ENCODE peak calls at places on chromosomes 6 and 20, in six cellular contexts. Z is sigmoid colon, H is right cardiac atrium, G is foreskin keratinocyte, P is psoas muscle, W is HL-60. U is an unnamed sample.

GRCh38 chr20:34143951-34144350 is 31.9 kb upstream of the EIF2S2 start:
- DNase-seq in H (no peak), G (no peak), P (no peak), W (no peak), Z (no peak), U (no peak)

GRCh38 chr6:19837511-19838441 is 606 bp downstream of the ID4 start:
- DNase-seq in H (peak), Z (peak), W (no peak), G (no peak), P (peak), U (no peak)

GRCh38 chr6:12578751-12579150 is 137.8 kb upstream of the PHACTR1 start:
- DNase-seq in H (no peak), W (no peak), P (no peak), G (peak), Z (no peak), U (no peak)

GRCh38 chr6:83707829-83708545 is 914 bp downstream of the SNAP91 start:
- DNase-seq in Z (peak), H (no peak), W (no peak), G (no peak), P (no peak), U (peak)

GRCh38 chr20:48180039-48180438 is 394.8 kb upstream of the SULF2 start:
- DNase-seq in P (no peak), W (no peak), H (no peak), Z (no peak), G (no peak), U (no peak)

GRCh38 chr6:143279385-143279784 is 171.1 kb downstream of the ADAT2 start:
- DNase-seq in H (peak), W (no peak), Z (no peak), G (no peak), P (no peak), U (no peak)

GRCh38 chr6:142693446-142693845 is 251.5 kb downstream of the HIVEP2 start:
- DNase-seq in P (no peak), G (no peak), W (no peak), Z (no peak), H (no peak), U (no peak)

GRCh38 chr6:168261234-168261633 is 58.3 kb downstream of the DACT2 start:
- DNase-seq in P (no peak), W (no peak), G (no peak), Z (no peak), H (no peak), U (no peak)

GRCh38 chr6:167668019-167668753 is 158.5 kb upstream of the AFDN start:
- DNase-seq in Z (no peak), P (peak), W (no peak), H (no peak), G (no peak), U (no peak)

GRCh38 chr20:54166987-54167662 is 6.7 kb downstream of the CYP24A1 start:
- DNase-seq in P (no peak), H (no peak), G (no peak), W (no peak), Z (no peak), U (no peak)

GRCh38 chr6:3919130-3919628 is 70.0 kb downstream of the FAM50B start:
- DNase-seq in Z (no peak), G (peak), W (no peak), P (peak), H (no peak), U (no peak)

GRCh38 chr20:16472045-16472872 is 101.0 kb downstream of the KIF16B start:
- DNase-seq in G (peak), P (no peak), Z (no peak), H (peak), W (no peak), U (no peak)

GRCh38 chr20:1824177-1824576 is 71.0 kb upstream of the SIRPA start:
- DNase-seq in W (peak), P (no peak), H (no peak), Z (no peak), G (no peak), U (no peak)

GRCh38 chr20:24972341-24972740 is 20.2 kb downstream of the APMAP start:
- DNase-seq in H (no peak), P (no peak), W (no peak), G (no peak), Z (peak), U (no peak)

GRCh38 chr6:111753573-111753972 is 119.7 kb downstream of the FYN start:
- DNase-seq in H (no peak), P (no peak), W (no peak), G (no peak), Z (no peak), U (no peak)

GRCh38 chr6:141437685-141438084 is 695.0 kb upstream of the GJE1 start:
- DNase-seq in W (no peak), H (no peak), P (no peak), Z (no peak), G (no peak), U (no peak)

GRCh38 chr20:23115823-23116222 is 29.7 kb upstream of the CD93 start:
- DNase-seq in G (no peak), H (no peak), W (peak), Z (peak), P (no peak), U (no peak)

GRCh38 chr20:17377222-17377621 is 150.4 kb downstream of the PCSK2 start:
- DNase-seq in G (no peak), P (no peak), H (no peak), Z (no peak), W (no peak), U (no peak)

GRCh38 chr6:5905431-5906339 is 101.0 kb downstream of the NRN1 start:
- DNase-seq in P (peak), Z (peak), G (peak), H (peak), W (no peak), U (no peak)

GRCh38 chr6:106253194-106253593 is 72.4 kb downstream of the ATG5 start:
- DNase-seq in G (peak), Z (no peak), P (no peak), H (no peak), W (no peak), U (no peak)

GRCh38 chr6:139644821-139645220 is 270.4 kb upstream of the CITED2 start:
- DNase-seq in Z (peak), G (no peak), H (no peak), P (no peak), W (no peak), U (no peak)

GRCh38 chr20:32457476-32457986 is 99.4 kb downstream of the ASXL1 start:
- DNase-seq in G (no peak), W (no peak), Z (peak), P (peak), H (peak), U (peak)

GRCh38 chr6:134196568-134197301 is 121.2 kb downstream of the SGK1 start:
- DNase-seq in Z (no peak), P (no peak), G (no peak), W (no peak), H (no peak), U (no peak)

GRCh38 chr20:43736588-43737091 is 9.8 kb upstream of the GTSF1L start:
- DNase-seq in Z (no peak), G (no peak), P (no peak), H (no peak), W (no peak), U (no peak)

GRCh38 chr6:77292564-77293546 is 170.4 kb downstream of the HTR1B start:
- DNase-seq in H (no peak), P (no peak), W (no peak), Z (no peak), G (peak), U (no peak)

GRCh38 chr6:69338431-69339162 is 458.2 kb downstream of the LMBRD1 start:
- DNase-seq in H (no peak), Z (no peak), W (no peak), G (no peak), P (peak), U (no peak)

GRCh38 chr6:63689421-63689820 is 53.8 kb downstream of the PHF3 start:
- DNase-seq in Z (no peak), W (no peak), P (no peak), H (no peak), G (no peak), U (no peak)

GRCh38 chr6:112332274-112332673 is 14.9 kb upstream of the RFPL4B start:
- DNase-seq in G (peak), W (no peak), H (no peak), P (no peak), Z (no peak), U (no peak)

GRCh38 chr6:33995046-33995872 is 150.6 kb downstream of the GRM4 start:
- DNase-seq in G (no peak), P (no peak), H (no peak), W (no peak), Z (no peak), U (no peak)

GRCh38 chr20:13231031-13231752 is 10.1 kb downstream of the ISM1 start:
- DNase-seq in P (no peak), H (no peak), G (peak), W (no peak), Z (no peak), U (no peak)

GRCh38 chr6:134253681-134254080 is 64.2 kb downstream of the SGK1 start:
- DNase-seq in H (no peak), G (no peak), W (no peak), P (no peak), Z (no peak), U (peak)

GRCh38 chr6:53565886-53566285 is 21.0 kb upstream of the GCLC start:
- DNase-seq in Z (no peak), W (no peak), G (no peak), P (no peak), H (no peak), U (no peak)

GRCh38 chr6:52787917-52788316 is 15.7 kb downstream of the GSTA1 start:
- DNase-seq in Z (no peak), H (no peak), W (no peak), P (no peak), G (no peak), U (no peak)

GRCh38 chr6:73610444-73611275 is 43.1 kb downstream of the SLC17A5 start:
- DNase-seq in G (peak), W (no peak), P (no peak), Z (no peak), H (no peak), U (no peak)

GRCh38 chr6:116268589-116269293 is 11.0 kb downstream of the TSPYL1 start:
- DNase-seq in G (peak), W (peak), Z (no peak), H (no peak), P (no peak), U (no peak)

GRCh38 chr6:119676971-119677370 is 327.4 kb upstream of the MAN1A1 start:
- DNase-seq in H (no peak), W (no peak), P (no peak), G (no peak), Z (no peak), U (no peak)

DNA sequence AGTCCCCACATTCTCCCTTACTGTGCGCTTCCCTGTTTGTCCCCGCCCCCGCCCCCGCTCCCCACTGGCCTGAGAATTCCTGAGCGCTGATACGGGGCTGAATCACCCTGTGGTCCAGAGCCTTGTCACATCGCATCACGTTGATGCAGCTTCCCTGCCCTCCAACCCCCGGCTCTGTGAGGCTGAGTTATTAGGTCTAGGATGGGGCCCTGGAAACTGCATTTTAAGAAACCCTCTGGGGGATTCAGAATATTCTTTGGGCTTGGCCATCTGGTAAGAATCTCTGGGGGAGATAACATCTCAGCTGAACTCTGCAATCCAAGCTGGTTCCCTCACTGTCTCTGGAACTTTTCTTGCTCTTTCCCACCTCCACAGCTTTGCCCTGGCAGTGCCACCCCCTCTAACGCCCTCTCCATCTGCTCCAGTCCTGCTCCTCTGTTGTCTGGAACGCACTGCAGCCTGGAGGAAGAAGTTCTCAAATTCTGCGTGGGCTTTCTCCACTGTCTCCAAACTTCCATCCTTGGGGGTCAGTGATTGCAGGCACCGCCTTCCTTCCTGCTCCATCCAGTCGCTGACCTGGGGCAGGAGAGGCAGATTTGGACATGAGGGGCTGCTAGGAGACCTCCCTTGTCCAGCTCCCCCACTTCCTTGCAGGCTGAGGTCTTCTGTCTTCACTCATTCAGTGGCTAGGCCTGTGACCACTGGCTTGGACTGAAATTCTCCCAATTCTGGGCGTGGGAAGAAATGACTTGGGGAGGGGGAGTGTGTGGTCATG is 42.6 kb downstream of the KIAA1755 start:
- DNase-seq in P (no peak), G (peak), W (no peak), H (peak), Z (peak), U (no peak)
- H3K27ac ChIP-seq in P (no peak), G (no peak), W (no peak), H (peak), Z (no peak), U (no peak)

DNA sequence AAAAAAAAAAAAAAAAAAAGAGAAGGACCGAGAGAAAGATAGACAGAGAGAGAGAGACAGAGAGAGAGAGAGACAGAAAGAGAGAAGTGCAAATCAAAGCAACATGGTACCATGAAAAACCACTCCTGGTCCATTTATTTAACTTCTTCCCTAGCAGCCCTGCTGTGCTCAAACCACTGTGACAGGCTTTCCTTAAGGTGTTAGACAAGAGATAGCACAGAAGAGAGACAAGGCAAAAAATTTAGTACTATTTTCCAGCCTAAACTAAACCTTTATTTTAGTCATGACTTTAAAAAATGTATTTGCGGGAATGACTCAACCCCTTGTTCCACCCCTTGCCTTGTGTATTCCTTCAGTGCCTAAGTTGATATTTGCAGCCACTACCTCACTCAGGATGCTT is 437 bp downstream of the RIPOR2 start:
- DNase-seq in G (no peak), P (no peak), Z (no peak), H (no peak), W (no peak), U (no peak)
- H3K27ac ChIP-seq in G (no peak), P (no peak), Z (no peak), H (no peak), W (peak), U (no peak)

DNA sequence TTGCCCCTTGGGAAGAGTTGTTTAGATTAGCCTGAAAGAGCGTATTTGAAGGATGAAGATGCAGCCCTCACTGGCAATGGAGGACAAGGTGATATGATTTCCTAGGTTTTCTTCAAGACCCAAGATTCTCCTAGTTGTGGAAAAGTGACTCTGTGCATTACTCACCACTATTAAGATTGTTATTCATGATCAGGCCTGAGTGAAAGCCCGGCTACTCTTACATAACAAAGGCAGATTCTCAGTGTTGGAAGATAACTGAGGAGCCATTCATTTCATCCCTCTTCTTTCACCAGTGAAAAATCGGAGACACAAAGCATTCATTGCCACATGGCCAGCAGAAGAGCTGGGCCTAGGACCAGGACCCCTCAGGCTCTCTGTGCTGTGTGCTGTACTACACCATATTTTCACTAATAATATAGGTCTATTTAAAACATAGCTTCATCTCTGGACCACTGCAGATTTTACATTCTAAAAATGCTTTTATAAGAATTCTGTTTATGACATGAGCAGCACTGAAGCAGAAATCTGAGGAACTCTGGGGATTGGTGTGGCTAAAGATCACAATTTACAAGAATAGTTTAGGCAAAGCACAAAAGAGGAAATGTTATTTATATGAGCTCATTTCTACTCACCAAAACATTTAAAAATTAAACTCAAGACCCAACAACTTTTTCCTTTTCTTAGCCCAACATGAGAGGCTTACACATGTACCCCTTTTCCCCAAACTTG is 181.9 kb upstream of the CCN2 start:
- DNase-seq in P (no peak), W (no peak), Z (no peak), H (no peak), G (peak), U (peak)
- H3K27ac ChIP-seq in P (peak), W (no peak), Z (peak), H (peak), G (peak), U (peak)

DNA sequence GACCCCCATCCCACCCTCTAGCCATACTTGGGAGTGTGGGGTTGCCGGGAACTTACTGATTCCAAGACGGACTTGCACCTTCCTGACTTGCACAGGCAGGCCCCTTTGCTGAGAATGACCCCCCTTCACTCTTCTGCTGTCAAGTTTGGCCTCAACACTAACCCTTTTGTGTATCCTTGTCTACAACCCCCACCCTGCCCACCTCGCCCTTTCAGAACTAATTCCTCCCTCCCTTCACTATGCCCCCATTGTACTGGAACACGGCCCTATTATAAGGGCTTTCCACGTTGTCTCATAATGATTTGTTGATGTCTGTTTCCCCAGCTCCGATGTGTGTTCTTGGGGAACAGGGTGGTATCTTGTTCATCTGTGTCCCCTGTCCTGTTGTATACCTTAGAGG is 4.4 kb upstream of the NEDD9 start:
- DNase-seq in P (no peak), Z (no peak), H (no peak), W (no peak), G (no peak), U (no peak)
- H3K27ac ChIP-seq in P (no peak), Z (no peak), H (no peak), W (no peak), G (peak), U (no peak)

GRCh38 chr6:21151178-21151956 is 442.2 kb upstream of the SOX4 start:
- DNase-seq in G (no peak), P (no peak), W (no peak), H (no peak), Z (no peak), U (no peak)
- H3K27ac ChIP-seq in G (no peak), P (no peak), W (no peak), H (no peak), Z (no peak), U (no peak)

DNA sequence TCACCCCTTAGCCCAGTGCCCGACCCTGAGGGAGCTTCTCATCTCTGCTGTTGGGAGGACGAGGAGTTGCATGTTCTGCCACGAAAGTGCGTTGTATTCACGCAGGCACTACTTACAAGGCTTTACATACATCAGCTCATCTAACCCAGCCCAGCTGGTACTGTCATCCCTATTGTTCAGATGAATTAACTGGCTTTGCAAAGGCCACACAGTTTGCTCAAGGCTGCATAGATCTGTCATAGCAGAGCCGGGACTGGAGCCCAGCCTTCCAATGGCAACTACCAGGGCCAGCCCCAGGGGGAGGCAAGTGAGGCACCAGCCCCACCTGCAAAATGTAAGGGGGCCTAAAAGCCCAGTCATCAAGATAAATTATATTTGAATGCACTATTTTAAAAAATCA is 257.6 kb downstream of the NFATC2 start:
- DNase-seq in H (no peak), G (no peak), P (no peak), Z (no peak), W (no peak), U (peak)
- H3K27ac ChIP-seq in H (no peak), G (no peak), P (no peak), Z (no peak), W (no peak), U (peak)

GRCh38 chr6:47671777-47672176 is 26.6 kb upstream of the ADGRF4 start:
- DNase-seq in G (no peak), W (no peak), Z (no peak), P (no peak), H (no peak), U (no peak)
- H3K27ac ChIP-seq in G (no peak), W (no peak), Z (no peak), P (no peak), H (no peak), U (no peak)

DNA sequence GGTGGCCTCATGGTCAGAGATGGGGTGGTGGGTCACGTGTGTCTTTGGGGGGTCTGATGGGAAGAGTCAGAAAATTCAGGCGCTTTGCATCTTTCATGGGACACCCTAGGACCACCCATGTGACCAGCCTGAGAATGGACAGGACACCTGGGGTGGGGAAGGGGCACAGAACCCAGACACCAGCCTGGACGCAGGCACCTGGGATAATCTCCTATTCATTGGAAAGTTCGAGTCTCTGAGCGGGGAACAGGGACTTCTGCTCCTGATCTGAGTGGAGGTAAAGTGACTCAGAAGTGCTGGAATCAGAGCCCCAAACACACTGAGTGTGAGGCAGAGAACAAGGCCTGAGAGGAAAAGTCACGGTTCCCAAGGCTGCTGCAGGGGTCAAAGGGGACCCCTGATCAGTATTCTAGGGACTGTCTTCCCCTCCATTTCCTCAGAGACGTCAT is 1.4 kb downstream of the HLA-B start:
- DNase-seq in H (no peak), Z (no peak), W (peak), G (no peak), P (no peak), U (no peak)
- H3K27ac ChIP-seq in H (no peak), Z (no peak), W (no peak), G (no peak), P (no peak), U (no peak)

GRCh38 chr20:63643499-63643898 is 9.7 kb downstream of the STMN3 start:
- DNase-seq in H (no peak), G (no peak), Z (no peak), P (no peak), W (no peak), U (no peak)

GRCh38 chr20:63641146-63641791 is 12.0 kb downstream of the STMN3 start:
- DNase-seq in H (no peak), P (no peak), G (peak), W (no peak), Z (no peak), U (no peak)

GRCh38 chr20:63640086-63640485 is 13.1 kb downstream of the STMN3 start:
- DNase-seq in H (no peak), W (no peak), G (no peak), P (no peak), Z (no peak), U (no peak)

GRCh38 chr20:63642518-63643247 is 10.5 kb downstream of the STMN3 start:
- DNase-seq in W (no peak), Z (no peak), G (no peak), P (peak), H (no peak), U (no peak)

GRCh38 chr20:63641792-63642517 is 11.3 kb downstream of the STMN3 start:
- DNase-seq in G (peak), Z (peak), H (peak), P (peak), W (peak), U (peak)
- H3K27ac ChIP-seq in G (no peak), Z (peak), H (peak), P (peak), W (peak), U (no peak)

U was measured in substantia nigra.